ENCODE peak calls at places on chromosomes 1 and 21, in five cellular contexts. K is activated CD4-positive, alpha-beta T cell treated with anti-CD3 and anti-CD28 coated beads for 24 hours; V is iPS DF 19.7; R is nucleus accumbens; U is endothelial cell. D is an unnamed sample.

GRCh38 chr1:156815851-156816536 is 654 bp downstream of the SH2D2A start:
- DNase-seq in K (no peak), V (no peak), R (no peak), U (no peak), D (no peak)

GRCh38 chr1:228341814-228342626 is 64.6 kb downstream of the TRIM11 start:
- DNase-seq in K (no peak), V (no peak), R (no peak), U (no peak), D (no peak)

GRCh38 chr1:24901791-24902470 is 28.1 kb downstream of the RUNX3 start:
- DNase-seq in K (no peak), V (no peak), R (no peak), U (no peak), D (no peak)

GRCh38 chr21:39388038-39388810 is 39.3 kb upstream of the HMGN1 start:
- DNase-seq in K (peak; percentile 90), V (no peak), R (peak; percentile 80), U (peak; percentile 97), D (peak; percentile 95)

GRCh38 chr1:90995495-90995894 is 26.3 kb downstream of the ZNF644 start:
- DNase-seq in K (no peak), V (no peak), R (no peak), U (no peak), D (no peak)

GRCh38 chr1:168917796-168918195 is 188.7 kb upstream of the ATP1B1 start:
- DNase-seq in K (no peak), V (no peak), R (no peak), U (no peak), D (no peak)

GRCh38 chr1:225931270-225932129 is 7.5 kb upstream of the PYCR2 start:
- DNase-seq in K (no peak), V (no peak), R (no peak), U (no peak), D (no peak)

GRCh38 chr1:161730050-161730564 is 8.8 kb downstream of the FCRLB start:
- DNase-seq in K (peak; percentile 15), V (no peak), R (no peak), U (no peak), D (peak; percentile 20)

GRCh38 chr1:224298344-224299330 is 31.3 kb downstream of the NVL start:
- DNase-seq in K (no peak), V (no peak), R (no peak), U (no peak), D (no peak)

GRCh38 chr1:90856608-90857007 is 139.5 kb upstream of the BARHL2 start:
- DNase-seq in K (no peak), V (no peak), R (no peak), U (no peak), D (no peak)

GRCh38 chr1:200039849-200040479 is 12.5 kb downstream of the NR5A2 start:
- DNase-seq in K (no peak), V (no peak), R (no peak), U (no peak), D (no peak)

GRCh38 chr21:34997295-34997694 is 51.8 kb downstream of the RUNX1 start:
- DNase-seq in K (no peak), V (no peak), R (no peak), U (no peak), D (no peak)

GRCh38 chr1:181250038-181250437 is 161.5 kb downstream of the IER5 start:
- DNase-seq in K (no peak), V (no peak), R (no peak), U (no peak), D (no peak)

GRCh38 chr1:220420700-220421099 is 107.2 kb upstream of the MARK1 start:
- DNase-seq in K (no peak), V (no peak), R (no peak), U (no peak), D (no peak)

GRCh38 chr1:33972676-33973395 is 109.0 kb downstream of the HMGB4 start:
- DNase-seq in K (no peak), V (no peak), R (peak; percentile 26), U (no peak), D (no peak)

GRCh38 chr1:180239145-180240096 is 9.4 kb downstream of the LHX4 start:
- DNase-seq in K (no peak), V (no peak), R (no peak), U (no peak), D (no peak)

GRCh38 chr1:8687053-8687452 is 130.4 kb downstream of the RERE start:
- DNase-seq in K (no peak), V (no peak), R (no peak), U (no peak), D (no peak)

GRCh38 chr1:12003762-12004161 is 15.5 kb upstream of the MIIP start:
- DNase-seq in K (no peak), V (no peak), R (no peak), U (no peak), D (no peak)

GRCh38 chr1:106480629-106481028 is 575.8 kb upstream of the PRMT6 start:
- DNase-seq in K (no peak), V (no peak), R (no peak), U (no peak), D (no peak)

GRCh38 chr1:186848509-186849130 is 19.9 kb downstream of the PLA2G4A start:
- DNase-seq in K (no peak), V (no peak), R (no peak), U (no peak), D (no peak)

GRCh38 chr1:90671736-90672135 is 45.4 kb downstream of the BARHL2 start:
- DNase-seq in K (no peak), V (no peak), R (no peak), U (no peak), D (no peak)

GRCh38 chr1:214401666-214402065 is 120.7 kb downstream of the SMYD2 start:
- DNase-seq in K (no peak), V (no peak), R (no peak), U (no peak), D (no peak)

GRCh38 chr1:93324486-93325464 is 20.9 kb upstream of the DR1 start:
- DNase-seq in K (no peak), V (no peak), R (no peak), U (no peak), D (no peak)

GRCh38 chr1:4046836-4047461 is 146.9 kb upstream of the C1orf174 start:
- DNase-seq in K (no peak), V (no peak), R (no peak), U (no peak), D (no peak)

GRCh38 chr1:223811634-223812101 is 34.1 kb downstream of the TP53BP2 start:
- DNase-seq in K (no peak), V (no peak), R (no peak), U (no peak), D (no peak)

GRCh38 chr1:34868230-34869049 is 8.9 kb upstream of the SMIM12 start:
- DNase-seq in K (no peak), V (no peak), R (no peak), U (no peak), D (no peak)

GRCh38 chr1:201553496-201554166 is 14.7 kb downstream of the NAV1 start:
- DNase-seq in K (no peak), V (no peak), R (no peak), U (no peak), D (no peak)

GRCh38 chr1:85936470-85936869 is 220.1 kb downstream of the COL24A1 start:
- DNase-seq in K (no peak), V (no peak), R (no peak), U (no peak), D (no peak)

GRCh38 chr1:67834246-67834877 is 1.1 kb upstream of the GNG12 start:
- DNase-seq in K (no peak), V (no peak), R (no peak), U (no peak), D (no peak)

GRCh38 chr1:116997011-116997410 is 4.5 kb upstream of the CD101 start:
- DNase-seq in K (no peak), V (no peak), R (no peak), U (no peak), D (no peak)

GRCh38 chr1:57195436-57195941 is 228.4 kb downstream of the DAB1 start:
- DNase-seq in K (no peak), V (no peak), R (no peak), U (no peak), D (no peak)

GRCh38 chr1:17768651-17769241 is 13.6 kb downstream of the ACTL8 start:
- DNase-seq in K (no peak), V (peak; percentile 3), R (no peak), U (no peak), D (no peak)

GRCh38 chr1:110525250-110525597 is 6.2 kb upstream of the KCNA10 start:
- DNase-seq in K (no peak), V (no peak), R (no peak), U (no peak), D (no peak)

GRCh38 chr1:234107416-234108021 is 203.0 kb downstream of the SLC35F3 start:
- DNase-seq in K (no peak), V (no peak), R (no peak), U (no peak), D (no peak)

GRCh38 chr1:232038704-232039103 is 412.1 kb downstream of the DISC1 start:
- DNase-seq in K (no peak), V (no peak), R (no peak), U (no peak), D (no peak)

GRCh38 chr1:61287734-61288133 is 205.4 kb downstream of the NFIA start:
- DNase-seq in K (no peak), V (no peak), R (no peak), U (no peak), D (no peak)

GRCh38 chr1:25562101-25562927 is 18.9 kb downstream of the LDLRAP1 start:
- DNase-seq in K (peak; percentile 38), V (no peak), R (no peak), U (no peak), D (peak; percentile 87)

GRCh38 chr1:204420039-204421004 is 8.7 kb upstream of the PPP1R15B start:
- DNase-seq in K (no peak), V (no peak), R (no peak), U (no peak), D (no peak)